ENCODE peak calls at places on chromosomes 6 and 20, in five cellular contexts. I, C, U, T and W are unnamed samples.
A peak's percentile ranks its signal among the peaks of the same experiment; 100 is the strongest.

GRCh38 chr6:8130399-8130798 is 28.1 kb upstream of the EEF1E1 start:
- DNase-seq in U (no peak), I (no peak), T (no peak), C (no peak), W (no peak)

GRCh38 chr20:63226020-63226943 is 9.4 kb upstream of the BIRC7 start:
- DNase-seq in T (no peak), I (no peak), U (no peak), C (no peak), W (no peak)

GRCh38 chr6:166618866-166619761 is 7.9 kb downstream of the RPS6KA2 start:
- DNase-seq in C (no peak), T (no peak), I (no peak), U (no peak), W (no peak)

GRCh38 chr20:37534401-37535157 is 6.9 kb upstream of the BLCAP start:
- DNase-seq in U (peak; percentile 57), C (peak; percentile 87), I (peak; percentile 86), T (no peak), W (peak; percentile 87)

GRCh38 chr20:14142964-14143627 is 147.8 kb downstream of the MACROD2 start:
- DNase-seq in T (no peak), C (no peak), I (no peak), U (no peak), W (no peak)

GRCh38 chr6:61887425-61887824 is 398.6 kb downstream of the KHDRBS2 start:
- DNase-seq in U (no peak), T (no peak), I (no peak), C (no peak), W (no peak)

GRCh38 chr20:59177266-59178250 is 13.9 kb downstream of the ZNF831 start:
- DNase-seq in U (no peak), T (no peak), C (no peak), I (no peak), W (no peak)

GRCh38 chr20:63315240-63315981 is 22.4 kb downstream of the COL20A1 start:
- DNase-seq in C (no peak), I (no peak), U (no peak), T (no peak), W (no peak)

GRCh38 chr20:36162272-36162966 is 7.9 kb downstream of the EPB41L1 start:
- DNase-seq in C (no peak), I (peak; percentile 35), U (no peak), T (no peak), W (peak; percentile 22)

GRCh38 chr6:14396826-14397517 is 279.4 kb downstream of the CD83 start:
- DNase-seq in I (no peak), T (no peak), C (no peak), U (no peak), W (no peak)

GRCh38 chr20:17108896-17109295 is 117.9 kb upstream of the PCSK2 start:
- DNase-seq in U (no peak), C (no peak), T (no peak), I (no peak), W (peak; percentile 46)

GRCh38 chr6:124854338-124854922 is 107.8 kb upstream of the RNF217 start:
- DNase-seq in I (no peak), U (no peak), C (peak; percentile 7), T (no peak), W (peak; percentile 39)

GRCh38 chr20:3613821-3614440 is 49.3 kb downstream of the GFRA4 start:
- DNase-seq in I (no peak), U (no peak), T (no peak), C (no peak), W (no peak)

GRCh38 chr20:18284805-18285533 is 3.4 kb upstream of the ZNF133 start:
- DNase-seq in U (no peak), T (no peak), C (no peak), I (no peak), W (peak; percentile 45)

GRCh38 chr6:34234667-34235604 is 1.7 kb upstream of the HMGA1 start:
- DNase-seq in T (no peak), C (peak; percentile 63), I (no peak), U (peak; percentile 64), W (peak; percentile 85)

GRCh38 chr6:32967151-32968091 is 973 bp upstream of the BRD2 start:
- DNase-seq in T (no peak), C (peak; percentile 66), U (no peak), I (peak; percentile 61), W (peak; percentile 80)

GRCh38 chr6:154410619-154411044 is 54.0 kb upstream of the IPCEF1 start:
- DNase-seq in U (no peak), T (no peak), I (peak; percentile 96), C (peak; percentile 12), W (peak; percentile 73)

GRCh38 chr6:17054647-17055046 is 47.2 kb upstream of the STMND1 start:
- DNase-seq in T (no peak), U (no peak), C (no peak), I (no peak), W (peak; percentile 44)

GRCh38 chr6:118744261-118744941 is 93.0 kb upstream of the CEP85L start:
- DNase-seq in T (no peak), I (no peak), C (no peak), U (no peak), W (no peak)

GRCh38 chr6:82183642-82184282 is 63.8 kb downstream of the IBTK start:
- DNase-seq in T (no peak), I (no peak), C (no peak), U (no peak), W (no peak)

GRCh38 chr6:165653196-165653595 is 9.8 kb downstream of the PDE10A start:
- DNase-seq in C (no peak), T (no peak), U (no peak), I (peak; percentile 24), W (no peak)

GRCh38 chr6:108666656-108667260 is 106.0 kb downstream of the FOXO3 start:
- DNase-seq in C (no peak), I (no peak), T (no peak), U (no peak), W (no peak)

GRCh38 chr6:148711833-148712653 is 34.8 kb upstream of the UST start:
- DNase-seq in I (no peak), T (no peak), C (no peak), U (no peak), W (no peak)

GRCh38 chr6:3188262-3188661 is 30.9 kb upstream of the TUBB2A start:
- DNase-seq in I (no peak), T (no peak), C (no peak), U (no peak), W (no peak)

GRCh38 chr20:24670341-24670821 is 201.0 kb downstream of the SYNDIG1 start:
- DNase-seq in T (no peak), U (no peak), C (no peak), I (no peak), W (no peak)

GRCh38 chr6:56842602-56843475 is 112.1 kb upstream of the BEND6 start:
- DNase-seq in T (no peak), U (peak; percentile 62), C (peak; percentile 47), I (peak; percentile 67), W (peak; percentile 76)